ENCODE peak calls at places on chromosomes 13 and 19, in seven cellular contexts. D is neural progenitor cell, I is fibroblast of lung, W is NT2/D1, G is adipocyte, Y is PC-3, B is mesendoderm. T is an unnamed sample.

GRCh38 chr19:42528354-42529247 is at the start of gene CEACAM1:
- DNase-seq in W (no peak), I (no peak), B (no peak), G (no peak), D (no peak), Y (peak), T (no peak)

GRCh38 chr13:73465629-73465974 is 406.8 kb downstream of the KLF5 start:
- DNase-seq in Y (peak), G (peak), B (no peak), W (no peak), I (peak), D (no peak), T (no peak)

GRCh38 chr19:38294090-38294489 is 10.0 kb upstream of the C19orf33 start:
- DNase-seq in B (no peak), D (no peak), I (no peak), W (no peak), Y (no peak), G (no peak), T (no peak)

GRCh38 chr19:50428768-50429463 is 3.8 kb upstream of the MYBPC2 start:
- DNase-seq in W (no peak), G (no peak), D (no peak), Y (no peak), I (no peak), B (no peak), T (peak)

GRCh38 chr13:107374038-107374437 is 806.1 kb upstream of the ARGLU1 start:
- DNase-seq in D (no peak), Y (no peak), W (no peak), I (no peak), G (no peak), B (no peak), T (no peak)

GRCh38 chr19:306151-306900 is 15.1 kb upstream of the PLPP2 start:
- DNase-seq in B (no peak), D (no peak), Y (no peak), I (no peak), G (no peak), W (no peak), T (no peak)

GRCh38 chr19:55269299-55269698 is 10.5 kb upstream of the PPP6R1 start:
- DNase-seq in D (no peak), G (no peak), B (no peak), I (no peak), Y (no peak), W (no peak), T (no peak)

GRCh38 chr19:14434157-14434501 is 1.0 kb downstream of the PKN1 start:
- DNase-seq in B (no peak), W (no peak), Y (peak), I (no peak), G (peak), D (no peak), T (no peak)

GRCh38 chr13:105196052-105196451 is 1339.4 kb downstream of the EFNB2 start:
- DNase-seq in B (peak), D (no peak), I (peak), Y (peak), G (no peak), W (no peak), T (peak)

GRCh38 chr19:56841194-56841546 is 644 bp upstream of the PEG3 start:
- DNase-seq in B (no peak), D (no peak), Y (no peak), I (no peak), G (no peak), W (no peak), T (no peak)

GRCh38 chr13:57063007-57063406 is 77.7 kb upstream of the PRR20A start:
- DNase-seq in I (no peak), D (peak), G (no peak), W (no peak), Y (no peak), B (peak), T (peak)

GRCh38 chr19:17436094-17436873 is 12.2 kb downstream of the TMEM221 start:
- DNase-seq in W (no peak), G (no peak), D (no peak), B (no peak), I (no peak), Y (no peak), T (no peak)

GRCh38 chr13:68019901-68020300 is 789.8 kb upstream of the PCDH9 start:
- DNase-seq in I (no peak), G (no peak), Y (no peak), W (no peak), D (no peak), B (no peak), T (no peak)
- H3K9ac ChIP-seq in I (no peak), G (no peak), Y (no peak), W (no peak), D (no peak), B (no peak), T (no peak)

GRCh38 chr19:11982526-11982925 is 17.7 kb downstream of the ZNF763 start:
- DNase-seq in Y (peak), I (no peak), W (peak), D (no peak), B (no peak), G (no peak), T (no peak)

GRCh38 chr19:11989112-11989456 is 24.2 kb downstream of the ZNF763 start:
- DNase-seq in G (no peak), I (no peak), Y (no peak), B (no peak), W (no peak), D (no peak), T (no peak)

GRCh38 chr19:11984986-11985385 is 20.1 kb downstream of the ZNF763 start:
- DNase-seq in Y (no peak), I (no peak), B (peak), W (no peak), D (peak), G (peak), T (peak)

GRCh38 chr19:11987405-11988231 is 22.8 kb downstream of the ZNF763 start:
- DNase-seq in I (peak), B (peak), D (peak), Y (peak), G (peak), W (peak), T (peak)

GRCh38 chr19:11986754-11987153 is 21.9 kb downstream of the ZNF763 start:
- DNase-seq in B (no peak), I (no peak), D (no peak), Y (no peak), W (no peak), G (no peak), T (no peak)
- H3K4me3 ChIP-seq in B (no peak), I (no peak), D (no peak), Y (no peak), W (no peak), G (peak), T (peak)

GRCh38 chr19:40610396-40611064 is 9.4 kb downstream of the LTBP4 start:
- DNase-seq in I (no peak), W (no peak), B (no peak), Y (no peak), D (peak), G (no peak), T (no peak)

GRCh38 chr19:40609561-40610395 is 8.6 kb downstream of the LTBP4 start:
- DNase-seq in G (peak), I (no peak), Y (no peak), W (peak), B (peak), D (peak), T (peak)

GRCh38 chr19:40611900-40612698 is 10.9 kb downstream of the LTBP4 start:
- DNase-seq in G (no peak), D (no peak), I (no peak), B (no peak), W (no peak), Y (no peak), T (peak)

GRCh38 chr19:40612831-40613668 is 11.9 kb downstream of the LTBP4 start:
- DNase-seq in G (peak), W (no peak), B (peak), I (no peak), D (peak), Y (no peak), T (peak)

DNA sequence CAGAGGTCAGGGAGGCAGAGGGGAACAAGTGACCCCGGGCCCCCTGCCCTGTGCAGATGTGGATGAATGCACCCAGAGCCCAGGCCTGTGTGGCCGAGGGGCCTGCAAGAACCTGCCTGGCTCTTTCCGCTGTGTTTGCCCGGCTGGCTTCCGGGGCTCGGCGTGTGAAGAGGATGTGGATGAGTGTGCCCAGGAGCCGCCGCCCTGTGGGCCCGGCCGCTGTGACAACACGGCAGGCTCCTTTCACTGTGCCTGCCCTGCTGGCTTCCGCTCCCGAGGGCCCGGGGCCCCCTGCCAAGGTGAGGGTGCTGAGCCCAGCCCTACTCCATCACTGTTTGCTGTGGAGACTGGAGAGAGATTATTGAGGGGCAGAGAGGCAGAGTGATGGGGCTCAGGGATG is 9.9 kb downstream of the LTBP4 start:
- DNase-seq in I (no peak), Y (peak), W (no peak), B (no peak), G (no peak), D (no peak), T (peak)
- H3K9ac ChIP-seq in I (no peak), Y (no peak), W (no peak), B (no peak), G (no peak), D (no peak), T (no peak)

DNA sequence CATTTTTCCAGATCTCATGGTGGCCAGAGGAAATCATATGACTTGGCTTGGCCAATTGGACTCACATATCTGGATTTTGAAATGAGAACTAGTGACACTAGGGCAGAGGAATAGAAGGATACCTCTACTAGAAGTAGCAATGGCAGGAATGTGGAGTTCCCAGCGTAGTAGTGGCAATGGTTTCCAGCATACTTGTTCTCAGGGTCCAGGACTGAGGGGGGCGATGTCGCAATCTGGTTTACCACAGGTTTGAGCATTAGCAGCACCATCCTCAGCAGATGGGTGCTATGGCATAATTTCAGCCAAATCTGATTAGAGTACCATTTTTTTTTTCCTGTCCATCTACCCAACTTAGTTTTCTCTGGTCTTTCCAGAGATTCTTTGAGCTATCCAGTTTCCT is 8.1 kb upstream of the SLITRK1 start:
- DNase-seq in I (no peak), Y (no peak), W (no peak), B (no peak), D (no peak), G (no peak), T (no peak)
- H3K4me3 ChIP-seq in I (no peak), Y (no peak), W (no peak), B (no peak), D (no peak), G (no peak), T (no peak)

GRCh38 chr19:6457958-6458694 is 1.5 kb downstream of the SLC25A23 start:
- DNase-seq in Y (no peak), I (no peak), W (no peak), D (no peak), B (no peak), G (no peak), T (no peak)
- H3K9ac ChIP-seq in Y (no peak), I (no peak), W (peak), D (no peak), B (no peak), G (no peak), T (no peak)

DNA sequence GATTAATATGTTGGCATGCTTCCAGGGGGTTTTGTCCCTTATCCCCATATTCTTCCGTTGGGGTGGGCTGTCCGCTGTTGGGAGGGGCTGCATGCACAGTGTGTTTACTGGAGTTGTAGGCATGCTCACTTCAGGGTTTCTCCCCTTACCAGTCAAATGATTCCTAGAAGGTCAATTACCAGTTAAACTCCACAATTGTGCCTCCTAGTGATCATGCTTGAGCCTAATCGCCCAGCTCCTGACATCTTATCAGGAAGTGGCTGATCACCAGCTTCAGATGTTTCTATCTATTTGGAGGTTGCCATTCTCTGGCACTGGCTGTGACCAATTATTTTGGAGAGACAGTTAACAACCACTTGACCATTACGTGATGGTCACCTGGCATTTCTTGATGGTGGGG is 1090.0 kb downstream of the SLITRK5 start:
- DNase-seq in Y (no peak), W (no peak), I (no peak), B (peak), G (no peak), D (no peak), T (no peak)
- H3K4me3 ChIP-seq in Y (no peak), W (no peak), I (no peak), B (no peak), G (no peak), D (no peak), T (no peak)

T was measured in endodermal cell.